ENCODE peak calls at places on chromosomes 12 and 14, in nine cellular contexts. I is MM.1S; T is tibial artery; S is CD4-positive, alpha-beta memory T cell; M is GM23248; Z is right atrium auricular region; G is IMR-90; L is astrocyte; Y is neural progenitor cell. H is an unnamed sample.

GRCh38 chr14:31934767-31935266 is 142.3 kb upstream of the ARHGAP5 start:
- DNase-seq in I (peak; percentile 21), Y (peak; percentile 69), L (peak; percentile 48), G (peak; percentile 41), T (no peak), M (peak; percentile 67), Z (no peak), S (peak; percentile 43), H (no peak)

GRCh38 chr14:75059642-75060041 is 4.2 kb downstream of the ACYP1 start:
- DNase-seq in Y (no peak), I (no peak), Z (no peak), T (no peak), L (peak; percentile 15), S (no peak), M (peak; percentile 29), G (peak; percentile 26), H (no peak)

GRCh38 chr14:85572845-85573244 is 42.9 kb downstream of the FLRT2 start:
- DNase-seq in G (peak; percentile 90), S (no peak), Y (no peak), I (no peak), Z (no peak), L (peak; percentile 88), M (peak; percentile 93), T (no peak), H (no peak)

GRCh38 chr12:104930388-104931326 is 27.4 kb downstream of the SLC41A2 start:
- DNase-seq in M (peak; percentile 83), T (no peak), Z (no peak), Y (no peak), I (no peak), G (peak; percentile 82), S (no peak), L (peak; percentile 51), H (no peak)

GRCh38 chr12:84397279-84397678 is 515.3 kb downstream of the SLC6A15 start:
- DNase-seq in Y (no peak), S (no peak), I (peak; percentile 15), T (no peak), G (no peak), Z (no peak), M (peak; percentile 37), L (no peak), H (no peak)

GRCh38 chr12:6292606-6293005 is 17.9 kb upstream of the PLEKHG6 start:
- DNase-seq in Y (no peak), T (no peak), I (no peak), L (no peak), M (peak; percentile 92), S (no peak), G (peak; percentile 82), Z (no peak), H (no peak)

GRCh38 chr14:63164108-63164683 is 40.0 kb upstream of the RHOJ start:
- DNase-seq in Y (no peak), I (no peak), S (no peak), G (no peak), Z (no peak), T (no peak), L (peak; percentile 45), M (no peak), H (no peak)

GRCh38 chr14:100881211-100882025 is 22.1 kb downstream of the RTL1 start:
- DNase-seq in Z (no peak), S (no peak), I (no peak), L (no peak), M (no peak), T (no peak), G (no peak), Y (no peak), H (no peak)

GRCh38 chr14:61524211-61524806 is 171.0 kb upstream of the HIF1A start:
- DNase-seq in L (peak; percentile 87), M (peak; percentile 87), G (peak; percentile 74), Y (no peak), Z (no peak), T (no peak), I (no peak), S (no peak), H (no peak)

GRCh38 chr12:12784911-12785814 is at the start of gene APOLD1:
- DNase-seq in G (no peak), T (peak; percentile 87), M (no peak), I (no peak), Y (peak; percentile 17), L (no peak), S (no peak), Z (peak; percentile 71), H (no peak)

GRCh38 chr12:28191690-28192089 is 1.4 kb downstream of the CCDC91 start:
- DNase-seq in I (no peak), T (no peak), Z (no peak), M (peak; percentile 49), Y (no peak), G (peak; percentile 2), L (peak; percentile 4), S (peak; percentile 51), H (peak; percentile 28)

DNA sequence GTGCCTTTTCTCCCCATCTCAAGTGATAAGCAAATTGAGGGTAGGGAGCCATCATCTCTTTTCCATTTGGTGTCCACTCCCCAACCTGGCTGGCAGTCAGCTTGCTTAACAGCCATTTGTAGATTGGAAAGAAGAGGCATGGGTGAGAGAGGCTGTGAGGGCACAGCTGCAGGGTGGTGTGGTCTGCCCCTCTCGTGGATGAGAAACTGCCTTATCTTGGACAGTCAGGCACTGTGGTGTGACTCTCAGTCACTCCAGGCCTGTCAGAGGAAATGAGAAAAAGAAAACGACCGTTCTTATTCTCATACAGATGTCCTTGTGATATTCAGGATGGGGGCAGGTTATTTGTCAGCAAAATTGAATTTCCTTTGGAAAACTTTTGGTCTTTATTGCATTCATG is 65.1 kb upstream of the SRSF5 start:
- DNase-seq in G (no peak), I (peak; percentile 49), Y (no peak), T (no peak), S (no peak), Z (no peak), L (no peak), M (no peak), H (no peak)
- H3K27ac ChIP-seq in G (no peak overlapping the region), I (peak overlapping the region; percentile 55), Y (no peak overlapping the region), T (no peak overlapping the region), S (no peak overlapping the region), Z (peak overlapping the region; percentile 5), L (no peak overlapping the region), M (no peak overlapping the region), H (no peak overlapping the region)

GRCh38 chr12:2785017-2785416 is 9.8 kb upstream of the FKBP4 start:
- DNase-seq in G (no peak), Y (no peak), Z (no peak), L (no peak), S (no peak), M (no peak), I (no peak), T (no peak), H (no peak)

GRCh38 chr12:2776129-2776806 is 18.5 kb upstream of the FKBP4 start:
- DNase-seq in I (no peak), M (no peak), L (no peak), S (no peak), Z (no peak), G (no peak), T (no peak), Y (no peak), H (no peak)

GRCh38 chr12:2783936-2784600 is 10.7 kb upstream of the FKBP4 start:
- DNase-seq in T (no peak), L (no peak), G (peak; percentile 44), S (peak; percentile 45), M (peak; percentile 70), I (peak; percentile 36), Z (no peak), Y (peak; percentile 80), H (peak; percentile 54)

GRCh38 chr12:2775431-2775830 is 19.3 kb upstream of the FKBP4 start:
- DNase-seq in S (no peak), L (no peak), G (no peak), T (no peak), I (no peak), M (no peak), Z (no peak), Y (no peak), H (no peak)

GRCh38 chr12:2779281-2779680 is 15.5 kb upstream of the FKBP4 start:
- DNase-seq in T (no peak), I (no peak), L (no peak), M (no peak), Y (peak; percentile 45), G (no peak), S (no peak), Z (no peak), H (no peak)
- H3K4me1 ChIP-seq in T (peaks cover 7% of the 10 kb centered on the region), I (no peaks in the 10 kb centered on the region), L (peaks cover 6% of the 10 kb centered on the region), M (no peaks in the 10 kb centered on the region), Y (peaks cover 25% of the 10 kb centered on the region), G (no peaks in the 10 kb centered on the region), S (peaks cover 9% of the 10 kb centered on the region), Z (no peaks in the 10 kb centered on the region), H (no peaks in the 10 kb centered on the region)

GRCh38 chr12:112574896-112575558 is 156.3 kb downstream of the PTPN11 start:
- DNase-seq in L (no peak), M (no peak), Z (no peak), Y (peak; percentile 21), I (no peak), T (no peak), S (no peak), G (no peak), H (no peak)

GRCh38 chr12:112575559-112576067 is 156.9 kb downstream of the PTPN11 start:
- DNase-seq in S (no peak), L (no peak), T (no peak), G (no peak), Y (no peak), M (no peak), I (no peak), Z (no peak), H (no peak)

GRCh38 chr12:112573151-112573550 is 154.4 kb downstream of the PTPN11 start:
- DNase-seq in L (no peak), M (no peak), S (no peak), Z (no peak), I (no peak), G (no peak), T (no peak), Y (no peak), H (no peak)

DNA sequence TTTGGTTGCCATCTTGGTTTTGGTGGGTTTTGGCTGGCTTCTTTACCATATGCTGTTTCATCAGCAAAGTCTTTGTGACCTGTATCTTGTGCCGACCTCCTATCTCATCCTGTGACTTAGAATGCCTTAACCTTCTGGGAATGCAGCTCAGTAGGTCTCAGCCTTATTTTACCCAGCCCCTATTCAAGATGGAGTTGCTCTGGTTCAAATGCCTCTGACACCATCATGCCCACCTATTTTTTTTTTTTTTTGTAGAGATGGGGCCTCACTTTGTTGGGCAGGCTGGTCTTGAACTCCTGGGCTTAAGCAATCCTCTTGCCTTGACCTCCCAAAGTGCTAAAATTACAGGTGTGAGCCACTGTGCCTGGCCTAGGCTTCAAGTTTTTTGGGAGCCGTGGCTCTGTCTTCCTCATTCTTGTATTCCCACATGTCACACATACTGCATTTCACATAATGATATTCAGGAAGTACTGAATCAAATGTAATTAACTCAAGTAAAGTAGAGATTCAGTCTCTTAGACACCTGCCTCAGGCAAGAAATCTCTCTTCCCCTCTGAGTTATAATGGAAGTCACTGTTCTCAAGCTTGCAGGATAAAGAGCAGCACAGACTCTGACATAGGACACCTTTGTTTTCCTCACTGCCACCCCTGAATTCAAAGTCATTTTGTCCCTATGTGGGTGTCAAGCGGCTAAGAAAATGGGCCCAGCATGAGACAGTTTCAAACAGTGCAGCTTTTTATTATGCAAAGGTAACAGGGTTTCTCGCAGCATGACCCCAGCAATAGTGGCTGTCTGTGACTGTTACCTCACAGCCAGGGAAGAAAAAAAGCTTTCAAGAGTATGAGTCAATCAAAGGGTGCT is 159.0 kb downstream of the PTPN11 start:
- DNase-seq in Y (peak; percentile 54), L (no peak), I (no peak), G (no peak), T (no peak), M (no peak), S (no peak), Z (no peak), H (no peak)
- H3K27ac ChIP-seq in Y (no peak overlapping the region), L (no peak overlapping the region), I (no peak overlapping the region), G (no peak overlapping the region), T (no peak overlapping the region), M (no peak overlapping the region), S (no peak overlapping the region), Z (no peak overlapping the region), H (no peak overlapping the region)

GRCh38 chr14:104680056-104680805 is 9.2 kb upstream of the INF2 start:
- DNase-seq in T (peak; percentile 90), I (no peak), Y (no peak), L (peak; percentile 77), G (peak; percentile 85), S (no peak), M (peak; percentile 95), Z (no peak), H (no peak)
- H3K4me1 ChIP-seq in T (peaks cover 66% of the 10 kb centered on the region), I (no peaks in the 10 kb centered on the region), Y (peaks cover 53% of the 10 kb centered on the region), L (peaks cover 64% of the 10 kb centered on the region), G (peaks cover 43% of the 10 kb centered on the region), S (peaks cover 22% of the 10 kb centered on the region), M (peaks cover 30% of the 10 kb centered on the region), Z (no peaks in the 10 kb centered on the region), H (peaks cover 23% of the 10 kb centered on the region)

H was measured in CD8-positive, alpha-beta T cell.